ENCODE peak calls at places on chromosomes 6 and 20, in nine cellular contexts. One of them, this sample, is unnamed.

GRCh38 chr6:110646951-110647910 is 168.0 kb downstream of the CDK19 start:
- DNase-seq in GM10248: no peak
- DNase-seq in left lung: peak
- DNase-seq in brain microvascular endothelial cell: no peak
- DNase-seq in right atrium auricular region: no peak
- DNase-seq in LHCN-M2: no peak
- DNase-seq in anterior cingulate cortex: no peak
- DNase-seq in AG09309: no peak
- DNase-seq in endothelial cell of umbilical vein: no peak
- DNase-seq in this sample: no peak

GRCh38 chr6:109010703-109011102 is 83.9 kb downstream of the SESN1 start:
- DNase-seq in GM10248: no peak
- DNase-seq in left lung: no peak
- DNase-seq in brain microvascular endothelial cell: no peak
- DNase-seq in right atrium auricular region: no peak
- DNase-seq in LHCN-M2: no peak
- DNase-seq in anterior cingulate cortex: no peak
- DNase-seq in AG09309: no peak
- DNase-seq in endothelial cell of umbilical vein: no peak
- DNase-seq in this sample: no peak

GRCh38 chr6:169984181-169985120 is 233.0 kb downstream of the ERMARD start:
- DNase-seq in GM10248: no peak
- DNase-seq in left lung: peak
- DNase-seq in brain microvascular endothelial cell: no peak
- DNase-seq in right atrium auricular region: no peak
- DNase-seq in LHCN-M2: no peak
- DNase-seq in anterior cingulate cortex: no peak
- DNase-seq in AG09309: no peak
- DNase-seq in endothelial cell of umbilical vein: no peak
- DNase-seq in this sample: no peak

GRCh38 chr6:11143394-11144371 is 32.2 kb upstream of the ERVFRD-1 start:
- DNase-seq in GM10248: no peak
- DNase-seq in left lung: peak
- DNase-seq in brain microvascular endothelial cell: peak
- DNase-seq in right atrium auricular region: peak
- DNase-seq in LHCN-M2: peak
- DNase-seq in anterior cingulate cortex: no peak
- DNase-seq in AG09309: peak
- DNase-seq in endothelial cell of umbilical vein: no peak
- DNase-seq in this sample: no peak

GRCh38 chr6:150631283-150631981 is 31.7 kb downstream of the PLEKHG1 start:
- DNase-seq in GM10248: peak
- DNase-seq in left lung: peak
- DNase-seq in brain microvascular endothelial cell: no peak
- DNase-seq in right atrium auricular region: no peak
- DNase-seq in LHCN-M2: no peak
- DNase-seq in anterior cingulate cortex: no peak
- DNase-seq in AG09309: no peak
- DNase-seq in endothelial cell of umbilical vein: no peak
- DNase-seq in this sample: no peak

GRCh38 chr20:33401922-33402369 is 627 bp upstream of the CDK5RAP1 start:
- DNase-seq in GM10248: no peak
- DNase-seq in left lung: no peak
- DNase-seq in brain microvascular endothelial cell: no peak
- DNase-seq in right atrium auricular region: no peak
- DNase-seq in LHCN-M2: no peak
- DNase-seq in anterior cingulate cortex: no peak
- DNase-seq in AG09309: no peak
- DNase-seq in endothelial cell of umbilical vein: no peak
- DNase-seq in this sample: no peak

GRCh38 chr6:44431118-44431725 is 43.7 kb downstream of the CDC5L start:
- DNase-seq in GM10248: peak
- DNase-seq in left lung: no peak
- DNase-seq in brain microvascular endothelial cell: peak
- DNase-seq in right atrium auricular region: no peak
- DNase-seq in LHCN-M2: peak
- DNase-seq in anterior cingulate cortex: no peak
- DNase-seq in AG09309: peak
- DNase-seq in endothelial cell of umbilical vein: peak
- DNase-seq in this sample: no peak

GRCh38 chr20:17652411-17652810 is 29.6 kb downstream of the RRBP1 start:
- DNase-seq in GM10248: no peak
- DNase-seq in left lung: no peak
- DNase-seq in brain microvascular endothelial cell: no peak
- DNase-seq in right atrium auricular region: no peak
- DNase-seq in LHCN-M2: no peak
- DNase-seq in anterior cingulate cortex: no peak
- DNase-seq in AG09309: no peak
- DNase-seq in endothelial cell of umbilical vein: no peak
- DNase-seq in this sample: no peak

GRCh38 chr20:5888051-5888450 is 62.3 kb downstream of the TRMT6 start:
- DNase-seq in GM10248: no peak
- DNase-seq in left lung: no peak
- DNase-seq in brain microvascular endothelial cell: no peak
- DNase-seq in right atrium auricular region: no peak
- DNase-seq in LHCN-M2: no peak
- DNase-seq in anterior cingulate cortex: no peak
- DNase-seq in AG09309: no peak
- DNase-seq in endothelial cell of umbilical vein: no peak
- DNase-seq in this sample: no peak

GRCh38 chr6:55014321-55015088 is 159.8 kb upstream of the HCRTR2 start:
- DNase-seq in GM10248: no peak
- DNase-seq in left lung: no peak
- DNase-seq in brain microvascular endothelial cell: no peak
- DNase-seq in right atrium auricular region: no peak
- DNase-seq in LHCN-M2: no peak
- DNase-seq in anterior cingulate cortex: no peak
- DNase-seq in AG09309: no peak
- DNase-seq in endothelial cell of umbilical vein: no peak
- DNase-seq in this sample: no peak